ENCODE peak calls at places on chromosome 20, in five cellular contexts. J, P, X, A and T are unnamed samples.

GRCh38 chr20:62702886-62703852 is 5.5 kb upstream of the NTSR1 start:
- DNase-seq in J (peak), P (peak), X (peak), A (no peak), T (no peak)

GRCh38 chr20:10185741-10186558 is 32.7 kb upstream of the SNAP25 start:
- DNase-seq in J (no peak), P (no peak), X (peak), A (no peak), T (no peak)

GRCh38 chr20:37994512-37994911 is 38.7 kb downstream of the TTI1 start:
- DNase-seq in J (no peak), P (peak), X (peak), A (no peak), T (no peak)

GRCh38 chr20:63858393-63859165 is 2.7 kb upstream of the ABHD16B start:
- DNase-seq in J (peak), P (no peak), X (peak), A (peak), T (no peak)

GRCh38 chr20:835220-836045 is 1.9 kb downstream of the FAM110A start:
- DNase-seq in J (no peak), P (no peak), X (no peak), A (no peak), T (no peak)

GRCh38 chr20:25397827-25398226 is 7.2 kb upstream of the ABHD12 start:
- DNase-seq in J (no peak), P (peak), X (no peak), A (no peak), T (no peak)

GRCh38 chr20:33442136-33443005 is 1.2 kb downstream of the SNTA1 start:
- DNase-seq in J (no peak), P (no peak), X (no peak), A (no peak), T (no peak)

GRCh38 chr20:8535403-8536003 is 403.4 kb downstream of the PLCB1 start:
- DNase-seq in J (peak), P (no peak), X (peak), A (peak), T (no peak)

GRCh38 chr20:61835301-61835700 is 230.4 kb downstream of the TAF4 start:
- DNase-seq in J (no peak), P (no peak), X (no peak), A (no peak), T (no peak)

GRCh38 chr20:33209789-33210188 is 7.4 kb upstream of the BPIFA3 start:
- DNase-seq in J (peak), P (peak), X (peak), A (peak), T (no peak)

GRCh38 chr20:62155428-62156253 is 12.1 kb downstream of the SS18L1 start:
- DNase-seq in J (no peak), P (peak), X (peak), A (no peak), T (no peak)

GRCh38 chr20:38434310-38434741 is 802 bp downstream of the SNHG17 start:
- DNase-seq in J (peak), P (peak), X (no peak), A (peak), T (no peak)

GRCh38 chr20:37315293-37316110 is 26.0 kb downstream of the MANBAL start:
- DNase-seq in J (no peak), P (peak), X (no peak), A (no peak), T (no peak)

GRCh38 chr20:298755-299391 is 1.5 kb downstream of the ZCCHC3 start:
- DNase-seq in J (no peak), P (no peak), X (no peak), A (no peak), T (no peak)

GRCh38 chr20:35111141-35111888 is 18.7 kb upstream of the TRPC4AP start:
- DNase-seq in J (peak), P (peak), X (no peak), A (no peak), T (no peak)

GRCh38 chr20:62832212-62832922 is 15.5 kb downstream of the COL9A3 start:
- DNase-seq in J (no peak), P (no peak), X (no peak), A (peak), T (peak)

GRCh38 chr20:10639762-10640556 is 33.8 kb downstream of the JAG1 start:
- DNase-seq in J (no peak), P (no peak), X (no peak), A (no peak), T (no peak)

GRCh38 chr20:32635764-32636163 is 38.0 kb downstream of the C20orf203 start:
- DNase-seq in J (no peak), P (no peak), X (no peak), A (no peak), T (no peak)

GRCh38 chr20:64203037-64203777 is 39.0 kb downstream of the MYT1 start:
- DNase-seq in J (no peak), P (no peak), X (no peak), A (no peak), T (no peak)

GRCh38 chr20:62929051-62929538 is 2.8 kb upstream of the DIDO1 start:
- DNase-seq in J (peak), P (peak), X (peak), A (peak), T (no peak)

GRCh38 chr20:37308098-37309050 is 18.9 kb downstream of the MANBAL start:
- DNase-seq in J (no peak), P (peak), X (no peak), A (no peak), T (no peak)

GRCh38 chr20:840858-841567 is 7.5 kb downstream of the FAM110A start:
- DNase-seq in J (no peak), P (peak), X (peak), A (no peak), T (no peak)

GRCh38 chr20:36305602-36306556 is at the start of gene DLGAP4:
- DNase-seq in J (no peak), P (no peak), X (no peak), A (no peak), T (no peak)

GRCh38 chr20:37945034-37945660 is 42.2 kb downstream of the VSTM2L start:
- DNase-seq in J (no peak), P (no peak), X (no peak), A (no peak), T (no peak)

GRCh38 chr20:25295386-25296093 is 47.7 kb downstream of the PYGB start:
- DNase-seq in J (no peak), P (peak), X (no peak), A (no peak), T (no peak)

GRCh38 chr20:18005990-18006364 is 37.2 kb downstream of the MGME1 start:
- DNase-seq in J (no peak), P (no peak), X (no peak), A (no peak), T (no peak)

GRCh38 chr20:6007529-6008103 is 46.2 kb downstream of the LRRN4 start:
- DNase-seq in J (peak), P (no peak), X (peak), A (no peak), T (no peak)

GRCh38 chr20:23019403-23019802 is 15.7 kb upstream of the SSTR4 start:
- DNase-seq in J (no peak), P (no peak), X (no peak), A (peak), T (no peak)

GRCh38 chr20:43909720-43910119 is 4.9 kb upstream of the TOX2 start:
- DNase-seq in J (no peak), P (no peak), X (no peak), A (no peak), T (no peak)

GRCh38 chr20:24438331-24438730 is 31.1 kb upstream of the SYNDIG1 start:
- DNase-seq in J (no peak), P (no peak), X (no peak), A (no peak), T (no peak)

GRCh38 chr20:46260480-46260879 is 47.8 kb downstream of the CDH22 start:
- DNase-seq in J (no peak), P (peak), X (no peak), A (no peak), T (no peak)
- H3K27ac ChIP-seq in J (no peak), P (no peak), X (no peak), A (no peak), T (no peak)

GRCh38 chr20:11772226-11772730 is 145.4 kb upstream of the BTBD3 start:
- DNase-seq in J (no peak), P (no peak), X (no peak), A (no peak), T (no peak)

GRCh38 chr20:11766961-11767360 is 150.7 kb upstream of the BTBD3 start:
- DNase-seq in J (no peak), P (no peak), X (no peak), A (no peak), T (no peak)

GRCh38 chr20:11769825-11770224 is 147.9 kb upstream of the BTBD3 start:
- DNase-seq in J (no peak), P (peak), X (no peak), A (no peak), T (no peak)
- TF ChIP-seq EZH2 in J (no peak), P (no peak), X (no peak), A (no peak), T (no peak)

DNA sequence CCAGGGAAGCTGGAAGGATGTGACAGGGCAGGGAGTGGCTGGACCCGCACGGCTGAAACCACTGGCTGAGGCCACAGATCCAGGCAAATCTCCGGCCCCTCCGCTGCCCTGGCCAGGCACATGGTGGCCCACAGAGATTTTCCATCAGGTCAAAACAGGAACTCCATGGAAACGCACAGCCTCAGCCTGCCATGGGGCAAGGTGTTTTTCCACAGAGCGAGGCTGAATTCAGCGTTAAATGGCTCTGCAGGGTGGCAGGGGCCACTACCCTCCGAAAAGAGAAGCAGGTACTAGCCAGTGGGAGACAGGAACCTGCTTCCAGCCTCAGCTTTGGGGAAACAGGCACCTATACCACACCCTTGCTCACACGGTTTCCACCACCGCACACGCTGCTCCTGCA is 53.1 kb downstream of the PREX1 start:
- DNase-seq in J (no peak), P (no peak), X (no peak), A (no peak), T (no peak)
- H3K27ac ChIP-seq in J (no peak), P (no peak), X (no peak), A (no peak), T (no peak)

DNA sequence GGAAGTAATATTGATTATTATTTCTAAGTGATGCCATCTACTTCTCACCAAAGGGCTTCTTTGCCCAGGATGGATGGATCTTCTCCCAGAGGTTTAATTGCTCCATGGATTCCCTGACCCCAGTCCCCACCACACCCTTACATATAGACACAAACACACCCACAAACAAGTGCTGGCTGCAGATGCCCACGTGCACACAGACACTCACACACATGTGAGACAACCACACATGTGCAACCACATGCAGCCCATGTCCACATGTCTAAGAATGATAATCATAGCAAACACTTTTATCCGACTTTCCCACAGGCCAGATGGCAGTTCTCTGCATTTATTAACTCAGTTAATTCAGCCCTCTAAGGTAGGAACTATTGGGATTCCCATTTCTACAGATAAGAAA is 44.2 kb downstream of the MAFB start:
- DNase-seq in J (no peak), P (no peak), X (no peak), A (no peak), T (no peak)
- TF ChIP-seq EZH2 in J (no peak), P (no peak), X (no peak), A (no peak), T (no peak)

GRCh38 chr20:58307270-58307669 is 2.2 kb upstream of the RAB22A start:
- DNase-seq in J (no peak), P (no peak), X (no peak), A (no peak), T (no peak)

GRCh38 chr20:58303547-58303946 is 6.0 kb upstream of the RAB22A start:
- DNase-seq in J (no peak), P (no peak), X (no peak), A (no peak), T (no peak)

GRCh38 chr20:58308290-58308679 is 1.2 kb upstream of the RAB22A start:
- DNase-seq in J (no peak), P (no peak), X (no peak), A (no peak), T (no peak)

GRCh38 chr20:58308680-58309527 is 611 bp upstream of the RAB22A start:
- DNase-seq in J (peak), P (peak), X (no peak), A (peak), T (no peak)

GRCh38 chr20:58306421-58307261 is 2.9 kb upstream of the RAB22A start:
- DNase-seq in J (peak), P (peak), X (peak), A (peak), T (no peak)
- H3K27ac ChIP-seq in J (peak), P (peak), X (no peak), A (no peak), T (no peak)

DNA sequence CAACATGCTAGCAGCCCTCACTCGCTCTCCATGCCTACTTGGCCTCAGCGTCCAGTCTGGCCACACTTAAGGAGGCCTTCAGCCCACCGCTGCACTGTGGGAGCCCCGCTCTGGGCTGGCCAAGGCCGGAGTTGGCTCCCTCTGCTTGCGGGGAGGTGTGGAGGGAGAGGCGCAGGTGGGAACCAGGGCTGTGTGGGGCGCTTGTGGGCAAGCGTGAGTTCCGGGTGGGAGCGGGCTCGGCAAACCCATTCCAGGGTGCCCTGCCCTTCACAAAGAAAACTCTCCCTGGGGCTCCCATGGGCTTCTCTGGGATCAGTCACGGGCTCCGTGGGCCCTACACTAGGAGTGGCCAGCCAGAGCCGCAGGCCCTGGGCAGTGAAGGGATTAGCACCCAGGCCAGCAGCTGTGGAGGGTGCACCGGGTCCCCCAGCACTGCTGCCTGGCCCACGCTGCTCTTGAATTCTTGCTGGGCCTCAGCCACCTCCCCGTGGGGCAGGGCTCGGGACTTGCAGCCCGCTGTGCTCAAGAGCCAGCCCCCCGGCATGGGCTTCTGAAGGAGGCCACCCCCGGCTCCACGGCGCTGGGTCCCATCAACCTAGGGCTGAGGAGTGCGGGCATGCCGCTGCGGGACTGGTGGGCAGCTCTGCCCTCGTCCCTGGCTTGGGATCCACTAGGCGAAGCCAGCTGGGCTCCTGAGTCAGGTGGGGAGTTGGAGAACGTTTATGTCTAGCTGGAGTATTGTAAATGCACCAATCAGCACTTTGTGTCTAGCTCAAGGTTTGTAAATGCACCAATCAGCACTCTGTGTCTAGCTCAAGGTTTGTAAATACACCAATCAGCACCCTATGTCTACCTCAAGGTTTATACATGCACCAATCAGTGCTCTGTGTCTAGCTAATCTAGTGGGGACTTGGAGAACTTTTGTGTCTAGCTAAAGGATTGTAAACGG is 273.6 kb upstream of the SULF2 start:
- DNase-seq in J (no peak), P (no peak), X (no peak), A (no peak), T (no peak)
- TF ChIP-seq EZH2 in J (no peak), P (no peak), X (no peak), A (no peak), T (no peak)

DNA sequence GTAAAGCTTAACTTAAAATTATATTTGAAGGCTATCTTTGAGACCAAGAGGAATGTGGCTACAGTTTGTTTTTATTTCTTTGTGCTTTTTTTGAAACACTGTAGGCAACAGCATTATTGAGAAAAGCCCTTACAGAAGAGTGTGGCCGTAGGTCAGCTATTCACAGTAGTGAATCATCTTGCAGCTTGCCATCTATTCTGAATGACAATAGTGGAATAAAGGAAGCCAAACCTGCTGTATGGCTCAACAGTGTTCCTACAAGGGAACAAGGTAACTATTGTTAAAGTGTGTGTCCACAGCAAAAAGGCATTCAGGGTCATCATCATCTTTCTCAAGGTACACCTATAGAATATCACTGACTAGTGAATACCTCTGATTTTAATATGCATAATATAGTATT is 88.5 kb downstream of the KIZ start:
- DNase-seq in J (no peak), P (peak), X (peak), A (no peak), T (no peak)
- H3K27ac ChIP-seq in J (no peak), P (no peak), X (no peak), A (no peak), T (no peak)

GRCh38 chr20:3092611-3093379 is 8.3 kb upstream of the AVP start:
- DNase-seq in J (peak), P (no peak), X (no peak), A (no peak), T (no peak)
- TF ChIP-seq EZH2 in J (no peak), P (no peak), X (no peak), A (no peak), T (no peak)

GRCh38 chr20:54062812-54063280 is 7.5 kb downstream of the BCAS1 start:
- DNase-seq in J (peak), P (peak), X (peak), A (peak), T (no peak)
- H3K27ac ChIP-seq in J (no peak), P (no peak), X (no peak), A (no peak), T (no peak)

GRCh38 chr20:2399390-2399789 is 18.7 kb downstream of the TGM6 start:
- DNase-seq in J (no peak), P (no peak), X (no peak), A (no peak), T (no peak)

GRCh38 chr20:2401527-2401926 is 20.8 kb downstream of the TGM6 start:
- DNase-seq in J (no peak), P (no peak), X (no peak), A (no peak), T (no peak)

GRCh38 chr20:2398453-2398852 is 17.8 kb downstream of the TGM6 start:
- DNase-seq in J (no peak), P (no peak), X (no peak), A (no peak), T (no peak)

GRCh38 chr20:2402271-2402980 is 21.7 kb downstream of the TGM6 start:
- DNase-seq in J (peak), P (peak), X (peak), A (no peak), T (no peak)

DNA sequence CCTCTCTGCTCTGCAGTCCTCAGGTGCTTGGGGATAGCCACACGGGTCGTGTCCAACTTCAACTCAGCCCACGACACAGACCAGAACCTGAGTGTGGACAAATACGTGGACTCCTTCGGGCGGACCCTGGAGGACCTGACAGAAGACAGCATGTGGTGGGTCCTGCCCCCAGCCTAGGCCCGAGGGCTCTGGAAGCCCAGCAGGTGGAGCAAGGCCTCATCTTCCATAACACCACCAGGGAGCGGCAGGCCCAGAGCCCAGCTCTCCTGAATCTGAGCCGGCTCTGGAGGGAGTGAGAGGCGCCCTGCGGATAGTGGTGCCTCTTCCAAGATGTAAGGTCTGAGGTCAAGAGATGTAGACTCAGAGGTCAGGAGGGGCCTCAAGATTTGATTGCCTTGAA is 19.6 kb downstream of the TGM6 start:
- DNase-seq in J (no peak), P (no peak), X (no peak), A (no peak), T (no peak)
- TF ChIP-seq EZH2 in J (no peak), P (no peak), X (no peak), A (no peak), T (no peak)